ENCODE peak calls at places on chromosomes 6 and 20, in eight cellular contexts. D, G, N, C, S, U, V and X are unnamed samples.

GRCh38 chr20:4006640-4007039 is 8.7 kb downstream of the RNF24 start:
- DNase-seq in D (no peak), G (no peak), N (peak), S (no peak), V (peak), C (no peak), U (peak), X (no peak)

GRCh38 chr6:52155791-52156576 is 30.2 kb upstream of the IL17A start:
- DNase-seq in C (no peak), D (no peak), V (no peak), S (no peak), N (peak), G (peak), U (no peak), X (peak)

GRCh38 chr6:16544006-16544405 is 217.3 kb downstream of the ATXN1 start:
- DNase-seq in U (no peak), G (peak), S (no peak), D (no peak), N (peak), C (no peak), V (no peak), X (no peak)

GRCh38 chr6:1797801-1798200 is 188.1 kb downstream of the FOXC1 start:
- DNase-seq in U (no peak), C (no peak), N (peak), S (no peak), V (no peak), D (no peak), G (peak), X (no peak)

GRCh38 chr6:42572523-42572922 is 8.7 kb downstream of the UBR2 start:
- DNase-seq in S (no peak), C (no peak), N (no peak), G (no peak), U (peak), V (no peak), D (no peak), X (no peak)

GRCh38 chr20:43669332-43669731 is 2.4 kb downstream of the MYBL2 start:
- DNase-seq in G (peak), S (no peak), V (peak), N (peak), D (no peak), U (no peak), C (no peak), X (no peak)

GRCh38 chr20:10763117-10763516 is 89.3 kb upstream of the JAG1 start:
- DNase-seq in G (peak), C (no peak), D (no peak), U (no peak), V (no peak), N (peak), S (no peak), X (no peak)

GRCh38 chr20:41142914-41143313 is 5.6 kb downstream of the PLCG1 start:
- DNase-seq in U (no peak), V (no peak), S (no peak), N (no peak), D (no peak), G (no peak), C (no peak), X (peak)

GRCh38 chr6:163876391-163876790 is 461.9 kb downstream of the QKI start:
- DNase-seq in N (no peak), U (no peak), G (peak), D (no peak), S (no peak), C (no peak), V (no peak), X (no peak)

GRCh38 chr20:23588434-23589403 is 17.0 kb downstream of the CST9 start:
- DNase-seq in S (no peak), N (no peak), G (no peak), C (no peak), D (no peak), U (no peak), V (no peak), X (no peak)

GRCh38 chr6:41426438-41426851 is 91.0 kb downstream of the NCR2 start:
- DNase-seq in S (no peak), G (no peak), N (peak), D (no peak), U (no peak), V (peak), C (no peak), X (no peak)

GRCh38 chr6:140661691-140662090 is 1287.2 kb upstream of the CITED2 start:
- DNase-seq in D (no peak), U (no peak), V (no peak), C (no peak), N (no peak), S (no peak), G (peak), X (no peak)

GRCh38 chr6:132161283-132161682 is 210.1 kb upstream of the CCN2 start:
- DNase-seq in G (peak), S (no peak), D (peak), U (peak), C (no peak), N (peak), V (no peak), X (no peak)

GRCh38 chr20:35317416-35317815 is 25.2 kb upstream of the FAM83C start:
- DNase-seq in U (no peak), V (no peak), S (no peak), C (no peak), G (peak), N (no peak), D (no peak), X (no peak)

GRCh38 chr20:6956574-6956973 is 189.1 kb downstream of the BMP2 start:
- DNase-seq in G (no peak), D (no peak), U (no peak), S (no peak), C (no peak), N (peak), V (no peak), X (no peak)

GRCh38 chr6:140480852-140481251 is 1106.4 kb upstream of the CITED2 start:
- DNase-seq in N (peak), V (no peak), C (no peak), U (no peak), D (no peak), G (peak), S (no peak), X (no peak)

GRCh38 chr20:64223526-64224067 is 32.0 kb upstream of the PCMTD2 start:
- DNase-seq in G (peak), V (no peak), D (peak), S (no peak), C (no peak), U (no peak), N (peak), X (no peak)

GRCh38 chr6:109429496-109429895 is 10.9 kb downstream of the PPIL6 start:
- DNase-seq in D (no peak), C (no peak), U (peak), N (no peak), V (no peak), S (no peak), G (no peak), X (no peak)

GRCh38 chr20:62449951-62450815 is 22.8 kb upstream of the RBBP8NL start:
- DNase-seq in D (no peak), G (no peak), U (no peak), V (no peak), N (no peak), C (no peak), S (no peak), X (no peak)

GRCh38 chr6:111842891-111843290 is 30.4 kb downstream of the FYN start:
- DNase-seq in S (no peak), V (no peak), C (no peak), D (peak), N (peak), G (peak), U (no peak), X (no peak)

GRCh38 chr6:145551164-145551563 is 184.2 kb downstream of the EPM2A start:
- DNase-seq in D (no peak), N (no peak), C (no peak), V (no peak), U (no peak), S (no peak), G (peak), X (no peak)

GRCh38 chr6:18795726-18796125 is 408.6 kb downstream of the RNF144B start:
- DNase-seq in V (no peak), D (no peak), U (no peak), C (no peak), G (no peak), S (no peak), N (no peak), X (no peak)